ENCODE peak calls at places on chromosomes 3 and 15, in eight cellular contexts. F, Q, V, T, K, X, O and I are unnamed samples.

GRCh38 chr3:185342458-185343169 is 20.3 kb upstream of the MAP3K13 start:
- DNase-seq in X (no peak), Q (peak), K (no peak), T (no peak), F (no peak), V (peak), O (no peak), I (no peak)

GRCh38 chr3:162134571-162134970 is 638.0 kb downstream of the OTOL1 start:
- DNase-seq in V (no peak), T (no peak), K (peak), X (peak), F (no peak), Q (no peak), O (no peak), I (no peak)

GRCh38 chr3:65545429-65545828 is 493.3 kb downstream of the MAGI1 start:
- DNase-seq in F (no peak), T (no peak), O (no peak), X (no peak), K (no peak), V (peak), Q (peak), I (no peak)

GRCh38 chr3:8931342-8931741 is 31.9 kb downstream of the RAD18 start:
- DNase-seq in O (no peak), F (no peak), X (no peak), T (no peak), K (no peak), V (no peak), Q (no peak), I (no peak)

GRCh38 chr3:178304758-178305157 is 231.5 kb upstream of the KCNMB2 start:
- DNase-seq in K (no peak), X (peak), F (peak), Q (no peak), O (no peak), V (peak), T (no peak), I (no peak)

GRCh38 chr15:51623386-51623938 is 891 bp upstream of the DMXL2 start:
- DNase-seq in V (peak), T (no peak), K (no peak), X (no peak), O (no peak), Q (peak), F (no peak), I (no peak)

GRCh38 chr3:134249935-134250716 is 533 bp downstream of the RYK start:
- DNase-seq in O (peak), K (peak), T (peak), F (no peak), X (peak), Q (no peak), V (peak), I (no peak)

GRCh38 chr15:67520276-67520975 is 505 bp upstream of the C15orf61 start:
- DNase-seq in X (no peak), O (no peak), F (no peak), K (no peak), T (no peak), Q (no peak), V (peak), I (no peak)

GRCh38 chr3:63192248-63192647 is 85.9 kb upstream of the SYNPR start:
- DNase-seq in T (peak), O (no peak), F (no peak), X (no peak), V (no peak), K (no peak), Q (no peak), I (no peak)

GRCh38 chr3:63199606-63200005 is 78.5 kb upstream of the SYNPR start:
- DNase-seq in F (no peak), Q (no peak), X (no peak), T (no peak), K (no peak), O (no peak), V (no peak), I (no peak)

GRCh38 chr3:63193647-63194046 is 84.5 kb upstream of the SYNPR start:
- DNase-seq in T (no peak), X (no peak), K (no peak), O (no peak), V (peak), F (no peak), Q (no peak), I (no peak)
- TF ChIP-seq CTCF in T (peak), X (peak), K (no peak), O (peak), V (peak), F (peak), Q (peak), I (peak)

DNA sequence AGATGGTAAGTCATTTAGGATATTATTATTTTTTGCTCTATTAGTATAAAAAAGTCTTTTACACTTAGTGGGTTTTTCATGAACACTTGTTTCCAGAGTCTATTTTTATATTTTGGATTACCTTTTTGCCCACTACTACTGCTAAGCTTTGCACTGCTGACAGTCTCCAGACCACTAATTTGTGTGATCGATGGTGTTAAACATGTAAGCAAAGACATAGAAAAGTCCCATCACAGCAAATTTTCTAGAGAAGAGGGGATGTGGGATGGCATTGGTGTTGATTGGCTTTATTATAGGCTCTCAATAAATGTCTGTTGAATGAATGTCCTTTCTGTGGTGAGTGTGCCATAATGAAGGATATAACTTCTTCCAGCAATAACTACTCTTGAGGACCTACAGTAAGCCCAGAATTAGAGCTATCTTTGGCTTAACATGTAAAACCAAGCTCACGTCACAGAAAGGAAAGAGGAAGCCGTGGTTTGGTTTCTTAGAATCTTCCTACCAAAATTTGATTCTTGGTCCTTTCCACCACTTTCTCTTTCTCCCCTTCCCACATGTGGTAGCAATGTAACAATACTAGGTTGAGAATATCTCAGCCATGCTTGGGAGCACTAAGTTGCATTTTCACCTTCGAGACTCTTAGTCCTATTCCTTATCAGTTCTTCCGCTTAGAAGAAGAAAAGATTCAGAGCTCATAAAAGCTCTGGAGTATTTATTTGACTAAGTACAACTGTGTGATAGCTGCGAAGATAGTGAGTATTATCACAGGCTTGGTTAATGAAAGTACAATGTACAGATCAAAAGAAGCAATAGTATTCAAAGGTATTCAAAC is 90.6 kb upstream of the UMPS start:
- DNase-seq in V (no peak), T (no peak), O (no peak), F (no peak), K (peak), X (no peak), Q (no peak), I (no peak)
- TF ChIP-seq CTCF in V (no peak), T (no peak), O (no peak), F (no peak), K (no peak), X (no peak), Q (no peak), I (no peak)

GRCh38 chr3:197454014-197454413 is 101.8 kb downstream of the BDH1 start:
- DNase-seq in K (peak), T (peak), F (no peak), X (no peak), V (peak), Q (peak), O (no peak), I (no peak)
- TF ChIP-seq CTCF in K (peak), T (peak), F (no peak), X (peak), V (peak), Q (peak), O (peak), I (peak)

DNA sequence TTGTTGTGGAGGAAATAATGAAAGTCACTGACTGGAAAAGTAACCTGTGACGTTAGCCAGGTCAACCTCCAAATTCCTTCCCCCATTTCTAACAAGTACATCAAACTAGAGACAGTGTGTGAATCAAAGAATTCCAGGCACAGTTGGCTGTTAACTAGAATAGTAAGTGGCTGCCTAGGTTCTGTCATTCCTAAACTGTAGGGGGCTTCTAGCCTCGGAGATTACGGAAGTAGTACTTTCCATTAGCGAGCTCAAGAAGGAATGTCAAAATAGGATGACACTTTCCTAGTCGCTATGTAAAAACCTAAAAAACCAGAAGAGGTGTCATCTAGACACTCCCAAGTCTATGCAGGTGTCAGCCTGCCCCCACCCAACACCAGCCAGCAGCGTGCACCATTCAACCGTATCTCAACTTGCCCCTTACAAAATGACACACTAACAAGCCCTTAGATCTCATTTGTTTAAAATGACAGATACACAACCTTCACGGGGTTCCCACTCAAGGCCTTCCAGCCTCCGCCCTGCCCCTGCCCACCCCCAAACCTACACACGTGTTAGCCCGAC is 910 bp downstream of the INO80 start:
- DNase-seq in T (no peak), V (peak), F (peak), X (peak), Q (no peak), K (no peak), O (no peak), I (no peak)
- TF ChIP-seq CTCF in T (no peak), V (no peak), F (peak), X (peak), Q (no peak), K (no peak), O (peak), I (peak)

GRCh38 chr15:79673416-79674123 is 223.2 kb downstream of the MTHFS start:
- DNase-seq in V (peak), X (peak), K (peak), Q (no peak), T (peak), O (no peak), F (no peak), I (no peak)
- TF ChIP-seq CTCF in V (no peak), X (peak), K (no peak), Q (no peak), T (no peak), O (no peak), F (peak), I (peak)

GRCh38 chr3:42961633-42962032 is 17.5 kb upstream of the GASK1A start:
- DNase-seq in V (peak), O (no peak), K (peak), Q (no peak), X (peak), F (peak), T (peak), I (no peak)
- TF ChIP-seq CTCF in V (peak), O (peak), K (peak), Q (peak), X (peak), F (peak), T (peak), I (peak)

GRCh38 chr15:99132122-99132521 is 27.2 kb downstream of the SYNM start:
- DNase-seq in X (no peak), F (no peak), Q (no peak), O (no peak), K (no peak), V (no peak), T (no peak), I (no peak)

GRCh38 chr15:99132584-99133287 is 27.9 kb downstream of the SYNM start:
- DNase-seq in Q (no peak), T (no peak), F (no peak), O (no peak), V (no peak), K (no peak), X (no peak), I (no peak)

GRCh38 chr15:99137111-99137546 is 32.2 kb downstream of the SYNM start:
- DNase-seq in K (no peak), T (no peak), Q (no peak), V (no peak), O (no peak), X (no peak), F (no peak), I (no peak)

GRCh38 chr15:99135194-99135593 is 30.3 kb downstream of the SYNM start:
- DNase-seq in O (no peak), F (no peak), T (no peak), V (peak), X (no peak), Q (no peak), K (peak), I (no peak)

DNA sequence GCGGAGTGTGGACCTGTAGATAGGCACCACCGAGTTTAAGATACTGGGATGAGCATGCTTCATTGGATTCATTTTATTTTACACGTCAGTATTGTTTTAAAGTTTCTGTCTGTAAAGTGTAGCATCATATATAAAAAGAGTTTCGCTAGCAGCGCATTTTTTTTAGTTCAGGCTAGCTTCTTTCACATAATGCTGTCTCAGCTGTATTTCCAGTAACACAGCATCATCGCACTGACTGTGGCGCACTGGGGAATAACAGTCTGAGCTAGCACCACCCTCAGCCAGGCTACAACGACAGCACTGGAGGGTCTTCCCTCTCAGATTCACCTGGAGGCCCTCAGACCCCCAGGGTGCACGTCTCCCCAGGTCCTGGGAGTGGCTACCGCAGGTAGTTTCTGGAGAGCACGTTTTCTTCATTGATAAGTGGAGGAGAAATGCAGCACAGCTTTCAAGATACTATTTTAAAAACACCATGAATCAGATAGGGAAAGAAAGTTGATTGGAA is 29.5 kb downstream of the SYNM start:
- DNase-seq in T (no peak), V (no peak), O (no peak), F (no peak), K (no peak), Q (no peak), X (no peak), I (no peak)
- TF ChIP-seq CTCF in T (no peak), V (no peak), O (no peak), F (no peak), K (no peak), Q (no peak), X (no peak), I (no peak)